ENCODE peak calls at places on chromosomes 11 and 22, in four cellular contexts. K, X, P and O are unnamed samples.

GRCh38 chr11:17414317-17414737 is 25.9 kb upstream of the KCNJ11 start:
- DNase-seq in K (no peak), X (no peak), P (no peak), O (no peak)

GRCh38 chr11:85783758-85784157 is 27.2 kb downstream of the SYTL2 start:
- DNase-seq in K (no peak), X (no peak), P (no peak), O (no peak)

GRCh38 chr11:9310485-9310884 is 3.9 kb downstream of the TMEM41B start:
- DNase-seq in K (no peak), X (no peak), P (no peak), O (no peak)

GRCh38 chr11:71103266-71103665 is 149.1 kb downstream of the SHANK2 start:
- DNase-seq in K (no peak), X (no peak), P (no peak), O (no peak)

GRCh38 chr11:121814962-121815361 is 301.1 kb downstream of the BLID start:
- DNase-seq in K (peak; percentile 59), X (no peak), P (no peak), O (no peak)

GRCh38 chr11:114082415-114082748 is 22.9 kb downstream of the ZBTB16 start:
- DNase-seq in K (no peak), X (no peak), P (no peak), O (no peak)

GRCh38 chr11:108324587-108324986 is 101.7 kb downstream of the ATM start:
- DNase-seq in K (peak; percentile 57), X (no peak), P (no peak), O (no peak)

GRCh38 chr22:48061726-48062125 is 1299.3 kb downstream of the TBC1D22A start:
- DNase-seq in K (no peak), X (no peak), P (no peak), O (no peak)

GRCh38 chr11:129589190-129589589 is 213.5 kb downstream of the BARX2 start:
- DNase-seq in K (no peak), X (no peak), P (no peak), O (peak; percentile 98)

GRCh38 chr11:44999068-44999467 is 48.4 kb upstream of the TP53I11 start:
- DNase-seq in K (no peak), X (no peak), P (no peak), O (no peak)

GRCh38 chr11:6611092-6612007 is 666 bp downstream of the TAF10 start:
- DNase-seq in K (peak; percentile 21), X (no peak), P (no peak), O (peak; percentile 43)

GRCh38 chr11:13215157-13215556 is 62.4 kb upstream of the BMAL1 start:
- DNase-seq in K (peak; percentile 95), X (no peak), P (peak; percentile 85), O (no peak)

DNA sequence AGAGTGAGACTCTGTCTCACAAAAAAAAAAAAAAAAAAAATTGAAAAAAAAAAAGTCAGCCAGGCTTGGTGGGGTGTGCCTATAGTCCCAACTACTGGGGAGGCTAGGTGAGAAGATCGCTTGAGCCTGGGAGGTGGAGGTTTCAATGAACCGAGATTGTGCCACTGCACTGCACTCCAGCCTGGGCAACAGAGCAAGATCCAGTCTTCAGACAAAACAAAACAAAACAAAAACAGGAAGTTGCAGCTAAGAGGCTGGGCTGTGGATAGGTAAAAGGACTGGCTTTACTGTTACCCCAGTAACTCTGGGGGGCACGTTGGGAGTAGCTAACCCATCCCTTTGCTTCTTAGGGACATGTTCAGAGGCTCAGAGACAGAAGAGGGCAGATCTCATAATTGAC is 6.3 kb upstream of the PC start:
- DNase-seq in K (no peak), X (no peak), P (no peak), O (no peak)
- H2AK5ac ChIP-seq in K (peak overlapping the region; percentile 88), X (peak overlapping the region; percentile 48), P (no peak overlapping the region), O (no peak overlapping the region)

DNA sequence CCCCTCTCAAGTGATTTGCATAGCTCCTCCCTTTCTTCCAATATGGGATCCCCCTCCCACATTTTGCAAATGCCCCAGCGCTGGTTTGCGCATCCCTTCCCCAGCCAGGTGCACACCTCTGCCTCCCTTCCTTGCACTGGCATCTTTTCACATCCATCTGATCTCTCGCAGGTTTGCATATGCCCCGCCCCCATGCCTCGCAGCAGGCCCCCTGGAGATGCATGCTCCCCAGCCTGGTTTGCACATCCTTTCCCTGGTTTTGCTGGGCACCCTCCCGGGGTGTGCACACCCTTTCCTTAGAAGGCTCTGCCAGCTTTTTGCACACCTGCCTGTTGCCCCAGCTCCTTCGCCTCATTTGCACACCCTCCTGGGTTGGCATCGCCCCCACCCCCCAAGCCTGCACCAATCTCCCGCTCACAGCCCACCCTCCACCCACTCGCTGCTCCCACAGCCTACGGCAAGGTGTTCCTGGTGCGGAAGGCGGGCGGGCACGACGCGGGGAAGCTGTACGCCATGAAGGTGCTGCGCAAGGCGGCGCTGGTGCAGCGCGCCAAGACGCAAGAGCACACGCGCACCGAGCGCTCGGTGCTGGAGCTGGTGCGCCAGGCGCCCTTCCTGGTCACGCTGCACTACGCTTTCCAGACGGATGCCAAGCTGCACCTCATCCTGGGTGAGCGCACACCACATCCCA is 895 bp downstream of the RPS6KA4 start:
- DNase-seq in K (no peak), X (no peak), P (peak; percentile 52), O (no peak)
- H2AK5ac ChIP-seq in K (peak overlapping the region; percentile 94), X (no peak overlapping the region), P (no peak overlapping the region), O (no peak overlapping the region)

GRCh38 chr11:133833899-133834296 is 11.4 kb downstream of the SPATA19 start:
- DNase-seq in K (no peak), X (no peak), P (no peak), O (no peak)
- H2AK5ac ChIP-seq in K (no peak overlapping the region), X (no peak overlapping the region), P (no peak overlapping the region), O (no peak overlapping the region)

GRCh38 chr22:36323855-36324331 is 63.9 kb downstream of the MYH9 start:
- DNase-seq in K (no peak), X (no peak), P (no peak), O (no peak)
- H2AK5ac ChIP-seq in K (peak overlapping the region; percentile 95), X (no peak overlapping the region), P (no peak overlapping the region), O (no peak overlapping the region)

GRCh38 chr11:1852271-1852877 is 510 bp upstream of the LSP1 start:
- DNase-seq in K (no peak), X (no peak), P (no peak), O (no peak)

GRCh38 chr11:1853376-1854131 is 670 bp downstream of the LSP1 start:
- DNase-seq in K (no peak), X (no peak), P (no peak), O (no peak)

GRCh38 chr11:1854132-1854948 is 1.5 kb downstream of the LSP1 start:
- DNase-seq in K (no peak), X (no peak), P (no peak), O (no peak)

GRCh38 chr11:1852885-1853284 is at the start of gene LSP1:
- DNase-seq in K (no peak), X (no peak), P (no peak), O (no peak)

DNA sequence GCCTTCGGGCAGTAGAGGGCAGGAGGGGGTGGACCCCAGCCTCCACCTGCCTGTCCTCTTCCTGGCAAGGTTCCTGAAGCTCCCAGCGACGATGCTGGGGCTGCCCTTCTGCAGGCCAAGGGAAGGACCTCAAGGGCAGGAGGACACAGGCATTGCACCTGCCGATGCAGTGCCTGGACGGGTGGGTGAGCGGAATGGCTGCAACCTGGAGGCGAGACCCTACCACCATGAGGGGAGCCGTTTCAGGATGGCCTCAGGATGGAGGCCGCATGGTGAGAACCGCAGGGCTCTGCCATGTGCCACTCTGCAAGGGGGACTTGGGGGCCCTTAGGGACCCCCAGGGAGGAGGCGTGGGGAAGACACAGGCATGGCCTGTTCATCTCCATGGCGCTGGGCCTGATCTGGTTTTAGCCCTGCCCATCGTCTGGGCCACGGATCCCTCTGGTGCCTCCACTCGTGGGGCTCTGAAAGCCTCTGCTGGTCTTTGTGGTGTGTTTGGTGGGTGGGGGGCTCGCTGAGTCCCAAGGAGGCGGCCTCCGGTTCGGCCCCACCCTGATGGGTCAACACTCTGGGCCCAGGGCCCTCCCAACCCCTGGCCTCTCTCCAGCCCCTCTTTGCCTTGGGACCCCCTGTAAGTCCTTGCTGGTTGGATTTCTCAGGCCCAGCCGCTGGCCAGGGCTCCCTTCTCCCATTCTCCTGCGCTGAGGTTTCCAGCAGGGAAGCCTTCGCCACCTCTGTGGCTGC is 1.3 kb upstream of the LSP1 start:
- DNase-seq in K (no peak), X (no peak), P (no peak), O (no peak)
- H2AK5ac ChIP-seq in K (no peak overlapping the region), X (no peak overlapping the region), P (no peak overlapping the region), O (no peak overlapping the region)

GRCh38 chr22:22770280-22770871 is 117.2 kb upstream of the IGLL5 start:
- DNase-seq in K (no peak), X (no peak), P (peak; percentile 45), O (peak; percentile 59)

GRCh38 chr22:22772883-22773282 is 114.7 kb upstream of the IGLL5 start:
- DNase-seq in K (no peak), X (no peak), P (no peak), O (no peak)

GRCh38 chr22:22772396-22772795 is 115.2 kb upstream of the IGLL5 start:
- DNase-seq in K (no peak), X (no peak), P (no peak), O (no peak)

GRCh38 chr22:22770881-22771280 is 116.7 kb upstream of the IGLL5 start:
- DNase-seq in K (no peak), X (no peak), P (no peak), O (no peak)

DNA sequence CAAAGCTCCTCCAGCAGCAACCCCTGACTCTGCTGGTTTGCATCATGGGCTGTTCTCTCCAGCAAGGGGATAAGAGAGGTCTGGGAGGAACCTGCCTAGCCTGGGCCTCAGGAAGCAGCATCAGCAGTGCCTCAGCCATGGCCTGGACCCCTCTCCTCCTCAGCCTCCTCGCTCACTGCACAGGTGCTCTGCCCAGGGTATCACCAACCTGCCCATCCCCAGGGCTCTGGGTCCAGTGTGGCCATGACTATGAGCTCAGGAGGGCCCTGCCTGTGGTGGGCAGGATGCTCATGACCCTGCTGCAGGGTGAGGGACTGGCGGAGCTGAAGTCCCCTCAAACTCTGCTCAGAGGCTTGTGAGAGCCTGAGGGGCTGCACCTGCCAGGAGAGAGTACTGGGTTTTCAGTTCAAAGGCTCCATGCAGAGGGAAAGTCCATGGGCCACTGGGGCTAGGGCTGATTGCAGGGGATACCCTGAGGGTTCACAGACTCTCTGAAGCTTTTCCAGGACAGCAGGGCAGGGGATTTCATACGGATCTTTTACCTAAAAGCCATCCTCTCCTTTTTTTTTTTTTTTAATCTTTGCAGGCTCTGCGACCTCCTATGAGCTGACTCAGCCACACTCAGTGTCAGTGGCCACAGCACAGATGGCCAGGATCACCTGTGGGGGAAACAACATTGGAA is 115.8 kb upstream of the IGLL5 start:
- DNase-seq in K (no peak), X (no peak), P (no peak), O (no peak)
- H2AK5ac ChIP-seq in K (no peak overlapping the region), X (no peak overlapping the region), P (no peak overlapping the region), O (no peak overlapping the region)

DNA sequence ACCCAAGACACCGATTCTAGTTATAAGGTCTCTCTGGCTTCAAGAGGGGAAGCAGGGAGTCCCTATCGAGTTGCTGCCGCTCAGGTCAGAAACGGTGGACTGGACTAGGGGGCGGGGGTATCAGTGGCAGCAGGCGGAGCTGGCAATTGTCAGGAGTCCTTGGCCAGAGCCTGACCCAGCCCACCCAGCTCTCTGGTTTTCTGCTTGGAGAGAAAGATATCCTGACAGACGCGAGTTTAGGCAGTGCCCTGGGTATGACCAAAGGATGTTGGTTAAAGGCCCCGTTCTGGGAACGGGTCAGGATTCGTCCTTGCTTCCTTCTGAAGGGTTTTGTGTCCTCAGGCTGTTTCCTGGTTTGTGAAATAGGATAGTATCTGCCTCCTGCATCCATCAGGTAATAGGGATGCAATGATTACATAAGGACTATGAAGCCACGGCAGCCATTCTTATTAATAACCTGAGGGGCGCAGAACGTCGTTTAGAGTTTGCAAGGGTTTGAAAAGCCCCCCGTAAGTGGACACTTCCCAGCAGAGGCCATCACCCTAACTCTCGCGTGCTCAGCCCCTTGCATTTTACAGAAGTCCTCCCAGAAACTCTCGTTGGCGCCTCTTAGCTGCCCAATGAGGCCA is 700 bp upstream of the DEPDC5 start:
- DNase-seq in K (no peak), X (no peak), P (peak; percentile 57), O (peak; percentile 93)
- H2AK5ac ChIP-seq in K (peak overlapping the region; percentile 84), X (peak overlapping the region; percentile 17), P (peak overlapping the region; percentile 80), O (no peak overlapping the region)

GRCh38 chr11:69491071-69492031 is 9.9 kb downstream of the LINC01488 start:
- DNase-seq in K (no peak), X (no peak), P (no peak), O (no peak)
- H2AK5ac ChIP-seq in K (peak overlapping the region; percentile 16), X (no peak overlapping the region), P (no peak overlapping the region), O (no peak overlapping the region)